ENCODE peak calls at places on chromosomes 1 and 21, in four cellular contexts. D, V, G and K are unnamed samples.

GRCh38 chr1:109818351-109819325 is 54.9 kb upstream of the EPS8L3 start:
- DNase-seq in D (no peak), V (no peak), G (no peak), K (no peak)

GRCh38 chr1:37752583-37753471 is 12.1 kb downstream of the EPHA10 start:
- DNase-seq in D (no peak), V (no peak), G (peak), K (no peak)

GRCh38 chr1:9413143-9413876 is 120.6 kb downstream of the SPSB1 start:
- DNase-seq in D (peak), V (peak), G (peak), K (no peak)

GRCh38 chr1:22117238-22117637 is 25.7 kb downstream of the WNT4 start:
- DNase-seq in D (no peak), V (no peak), G (no peak), K (no peak)

GRCh38 chr1:67741786-67742185 is 56.8 kb downstream of the GADD45A start:
- DNase-seq in D (no peak), V (no peak), G (no peak), K (no peak)

GRCh38 chr1:105137543-105138444 is 1388.1 kb downstream of the AMY1C start:
- DNase-seq in D (no peak), V (no peak), G (no peak), K (no peak)

GRCh38 chr21:38847556-38847955 is 41.8 kb downstream of the ETS2 start:
- DNase-seq in D (no peak), V (no peak), G (no peak), K (no peak)

GRCh38 chr1:1428174-1428573 is 7.1 kb upstream of the ANKRD65 start:
- DNase-seq in D (no peak), V (no peak), G (no peak), K (no peak)

GRCh38 chr1:113929750-113930498 is 800 bp downstream of the HIPK1 start:
- DNase-seq in D (peak), V (peak), G (peak), K (no peak)

GRCh38 chr1:119047040-119047438 is 58.9 kb upstream of the TBX15 start:
- DNase-seq in D (no peak), V (no peak), G (no peak), K (no peak)

GRCh38 chr1:207454046-207454964 is at the start of gene CR2:
- DNase-seq in D (no peak), V (peak), G (peak), K (no peak)

GRCh38 chr1:181033128-181033798 is 520 bp upstream of the MR1 start:
- DNase-seq in D (peak), V (no peak), G (peak), K (no peak)

GRCh38 chr1:109535971-109536491 is 3.6 kb upstream of the GPR61 start:
- DNase-seq in D (peak), V (no peak), G (no peak), K (no peak)

GRCh38 chr21:35048706-35049617 is at the start of gene RUNX1:
- DNase-seq in D (peak), V (peak), G (peak), K (no peak)

GRCh38 chr1:8070381-8070811 is 44.3 kb upstream of the ERRFI1 start:
- DNase-seq in D (no peak), V (no peak), G (no peak), K (no peak)

GRCh38 chr21:35139382-35139715 is 90.2 kb upstream of the RUNX1 start:
- DNase-seq in D (no peak), V (no peak), G (no peak), K (no peak)

GRCh38 chr1:28370220-28371010 is 875 bp downstream of the PHACTR4 start:
- DNase-seq in D (peak), V (no peak), G (peak), K (no peak)

GRCh38 chr1:23400324-23401110 is 24.0 kb downstream of the TCEA3 start:
- DNase-seq in D (no peak), V (no peak), G (no peak), K (no peak)

GRCh38 chr1:21305900-21306189 is 15.6 kb upstream of the ECE1 start:
- DNase-seq in D (no peak), V (no peak), G (no peak), K (no peak)

GRCh38 chr1:214957330-214958137 is 125.0 kb upstream of the KCNK2 start:
- DNase-seq in D (no peak), V (no peak), G (no peak), K (no peak)

GRCh38 chr1:59051007-59051406 is 245.9 kb upstream of the FGGY start:
- DNase-seq in D (no peak), V (no peak), G (no peak), K (no peak)

GRCh38 chr1:150564051-150564991 is 15.1 kb downstream of the MCL1 start:
- DNase-seq in D (no peak), V (no peak), G (no peak), K (no peak)

GRCh38 chr1:13899856-13900255 is 199.9 kb downstream of the PRDM2 start:
- DNase-seq in D (no peak), V (no peak), G (no peak), K (no peak)

GRCh38 chr1:98181041-98181764 is 260.4 kb upstream of the DPYD start:
- DNase-seq in D (no peak), V (no peak), G (no peak), K (no peak)

GRCh38 chr21:42427809-42428419 is 24.2 kb downstream of the UBASH3A start:
- DNase-seq in D (no peak), V (no peak), G (no peak), K (no peak)

GRCh38 chr1:206517784-206518183 is 10.5 kb downstream of the RASSF5 start:
- DNase-seq in D (no peak), V (no peak), G (no peak), K (no peak)

GRCh38 chr1:205709059-205709398 is 28.7 kb upstream of the SLC45A3 start:
- DNase-seq in D (no peak), V (no peak), G (no peak), K (no peak)

GRCh38 chr1:38872401-38873026 is 634 bp downstream of the MYCBP start:
- DNase-seq in D (no peak), V (peak), G (no peak), K (no peak)

GRCh38 chr1:88612783-88613182 is 71.3 kb upstream of the PKN2 start:
- DNase-seq in D (no peak), V (no peak), G (no peak), K (no peak)

GRCh38 chr1:156378557-156378956 is 9.5 kb downstream of the RHBG start:
- DNase-seq in D (no peak), V (no peak), G (no peak), K (no peak)

GRCh38 chr1:211828584-211829342 is 1.8 kb downstream of the LPGAT1 start:
- DNase-seq in D (no peak), V (no peak), G (no peak), K (no peak)

GRCh38 chr1:110916669-110917306 is 43.8 kb downstream of the CD53 start:
- DNase-seq in D (no peak), V (no peak), G (peak), K (no peak)

GRCh38 chr1:107976431-107977215 is 11.6 kb upstream of the VAV3 start:
- DNase-seq in D (no peak), V (no peak), G (no peak), K (no peak)

GRCh38 chr1:206823725-206824124 is 41.7 kb upstream of the IL20 start:
- DNase-seq in D (no peak), V (no peak), G (no peak), K (no peak)

GRCh38 chr21:28521932-28522826 is 470.5 kb downstream of the LTN1 start:
- DNase-seq in D (no peak), V (peak), G (no peak), K (no peak)